ENCODE peak calls at places on chromosomes 1 and 21, in nine cellular contexts. I is GM23248, N is CMK, L is mesothelial cell of epicardium, C is kidney, W is occipital lobe, G is B cell, H is SHP77 treated with DMSO at 0.1 percent for 48 hours, U is cardiac fibroblast. T is an unnamed sample.

GRCh38 chr1:97565886-97566285 is 354.9 kb downstream of the DPYD start:
- DNase-seq in I (no peak), N (no peak), L (no peak), C (no peak), W (no peak), G (no peak), H (no peak), U (no peak), T (no peak)

GRCh38 chr21:14707265-14708020 is 161.3 kb upstream of the SAMSN1 start:
- DNase-seq in I (no peak), N (no peak), L (no peak), C (no peak), W (no peak), G (no peak), H (no peak), U (no peak), T (no peak)

GRCh38 chr1:118117521-118117920 is 67.5 kb downstream of the SPAG17 start:
- DNase-seq in I (no peak), N (no peak), L (no peak), C (peak), W (no peak), G (no peak), H (no peak), U (no peak), T (no peak)

GRCh38 chr21:41972511-41973205 is 18.8 kb upstream of the C2CD2 start:
- DNase-seq in I (no peak), N (no peak), L (no peak), C (no peak), W (no peak), G (no peak), H (no peak), U (no peak), T (peak)

GRCh38 chr1:19635646-19636045 is 8.5 kb upstream of the NBL1 start:
- DNase-seq in I (peak), N (no peak), L (no peak), C (no peak), W (no peak), G (no peak), H (no peak), U (peak), T (no peak)

GRCh38 chr1:208369658-208370057 is 125.5 kb upstream of the PLXNA2 start:
- DNase-seq in I (no peak), N (no peak), L (no peak), C (no peak), W (no peak), G (no peak), H (no peak), U (no peak), T (no peak)

GRCh38 chr1:27649306-27649635 is 14.3 kb upstream of the FGR start:
- DNase-seq in I (no peak), N (no peak), L (no peak), C (no peak), W (no peak), G (no peak), H (no peak), U (no peak), T (no peak)

GRCh38 chr1:177913762-177914540 is 55.9 kb downstream of the SEC16B start:
- DNase-seq in I (peak), N (no peak), L (no peak), C (no peak), W (no peak), G (no peak), H (peak), U (peak), T (no peak)

GRCh38 chr1:223712856-223713494 is 636 bp downstream of the CAPN2 start:
- DNase-seq in I (peak), N (peak), L (no peak), C (peak), W (no peak), G (no peak), H (no peak), U (no peak), T (no peak)

GRCh38 chr1:32404956-32405355 is 10.7 kb upstream of the BSDC1 start:
- DNase-seq in I (peak), N (no peak), L (no peak), C (no peak), W (no peak), G (no peak), H (no peak), U (no peak), T (no peak)

GRCh38 chr1:243271990-243272389 is 16.1 kb downstream of the SDCCAG8 start:
- DNase-seq in I (no peak), N (no peak), L (no peak), C (no peak), W (no peak), G (no peak), H (no peak), U (no peak), T (no peak)

GRCh38 chr1:14650951-14651350 is 52.5 kb downstream of the KAZN start:
- DNase-seq in I (no peak), N (no peak), L (no peak), C (no peak), W (no peak), G (no peak), H (no peak), U (no peak), T (no peak)

GRCh38 chr1:44628962-44629756 is 45.1 kb downstream of the TMEM53 start:
- DNase-seq in I (peak), N (no peak), L (no peak), C (no peak), W (no peak), G (no peak), H (no peak), U (peak), T (no peak)

GRCh38 chr1:182684128-182684828 is at the start of gene RGS8:
- DNase-seq in I (no peak), N (no peak), L (no peak), C (no peak), W (no peak), G (no peak), H (no peak), U (no peak), T (no peak)

GRCh38 chr1:152623203-152623844 is 421 bp upstream of the LCE3A start:
- DNase-seq in I (peak), N (no peak), L (no peak), C (no peak), W (no peak), G (no peak), H (no peak), U (no peak), T (no peak)

GRCh38 chr1:58883037-58883887 is 99.4 kb upstream of the JUN start:
- DNase-seq in I (peak), N (peak), L (no peak), C (peak), W (peak), G (no peak), H (peak), U (peak), T (peak)

GRCh38 chr1:210743038-210743437 is 390.9 kb downstream of the KCNH1 start:
- DNase-seq in I (no peak), N (no peak), L (no peak), C (no peak), W (no peak), G (no peak), H (no peak), U (no peak), T (no peak)

GRCh38 chr1:116811321-116811720 is 57.1 kb downstream of the CD2 start:
- DNase-seq in I (no peak), N (no peak), L (no peak), C (no peak), W (no peak), G (no peak), H (no peak), U (no peak), T (no peak)

GRCh38 chr1:18288609-18289219 is 181.1 kb downstream of the IGSF21 start:
- DNase-seq in I (no peak), N (no peak), L (no peak), C (no peak), W (no peak), G (no peak), H (peak), U (no peak), T (no peak)

GRCh38 chr1:66088787-66089186 is 296.1 kb downstream of the PDE4B start:
- DNase-seq in I (peak), N (no peak), L (no peak), C (no peak), W (no peak), G (no peak), H (no peak), U (no peak), T (no peak)

GRCh38 chr1:182650678-182651669 is 33.4 kb downstream of the RGS8 start:
- DNase-seq in I (no peak), N (no peak), L (no peak), C (no peak), W (no peak), G (no peak), H (no peak), U (no peak), T (no peak)

GRCh38 chr1:17624540-17625256 is 85.2 kb downstream of the ARHGEF10L start:
- DNase-seq in I (peak), N (no peak), L (no peak), C (no peak), W (no peak), G (no peak), H (no peak), U (peak), T (no peak)

GRCh38 chr21:39633770-39634181 is 21.0 kb downstream of the B3GALT5 start:
- DNase-seq in I (peak), N (no peak), L (no peak), C (no peak), W (no peak), G (no peak), H (no peak), U (peak), T (no peak)

GRCh38 chr1:30516505-30516858 is 206.9 kb downstream of the MATN1 start:
- DNase-seq in I (no peak), N (no peak), L (no peak), C (no peak), W (no peak), G (no peak), H (no peak), U (no peak), T (no peak)

GRCh38 chr1:174605198-174605597 is 157.4 kb downstream of the GPR52 start:
- DNase-seq in I (no peak), N (no peak), L (no peak), C (no peak), W (no peak), G (no peak), H (no peak), U (no peak), T (no peak)

GRCh38 chr1:244349103-244349531 is 102.6 kb downstream of the ADSS2 start:
- DNase-seq in I (peak), N (no peak), L (no peak), C (no peak), W (no peak), G (no peak), H (no peak), U (peak), T (no peak)

GRCh38 chr1:176789571-176790090 is 326.7 kb downstream of the PAPPA2 start:
- DNase-seq in I (peak), N (no peak), L (no peak), C (no peak), W (no peak), G (no peak), H (no peak), U (no peak), T (no peak)

T was measured in breast epithelium.